ENCODE peak calls at places on chromosome 14, in four cellular contexts. Q is fibroblast of lung, Y is right atrium auricular region, P is suprapubic skin. K is an unnamed sample.

GRCh38 chr14:23401331-23401730 is 6.7 kb downstream of the MYH6 start:
- DNase-seq in Q (no peak), P (no peak), Y (no peak), K (no peak)

GRCh38 chr14:35287481-35288013 is 4.6 kb upstream of the PSMA6 start:
- DNase-seq in Q (no peak), P (no peak), Y (no peak), K (no peak)

GRCh38 chr14:34363733-34364134 is 98.3 kb downstream of the SPTSSA start:
- DNase-seq in P (no peak), Y (no peak), Q (no peak), K (no peak)

GRCh38 chr14:73771848-73772705 is 57.9 kb upstream of the PNMA1 start:
- DNase-seq in Y (no peak), Q (peak; percentile 59), P (no peak), K (no peak)

GRCh38 chr14:98189077-98189476 is 1082.9 kb downstream of the BCL11B start:
- DNase-seq in P (no peak), Q (no peak), Y (no peak), K (no peak)

GRCh38 chr14:94598816-94599655 is 13.2 kb upstream of the SERPINA3 start:
- DNase-seq in Y (peak; percentile 86), P (peak; percentile 84), Q (peak; percentile 98), K (peak; percentile 28)

GRCh38 chr14:101008196-101008595 is 104.7 kb upstream of the RTL1 start:
- DNase-seq in Q (no peak), P (peak; percentile 69), Y (no peak), K (no peak)

GRCh38 chr14:103749452-103749851 is 33.8 kb downstream of the ZFYVE21 start:
- DNase-seq in Q (no peak), P (no peak), Y (no peak), K (no peak)

GRCh38 chr14:32256606-32257005 is 53.5 kb upstream of the RNU6-8 start:
- DNase-seq in P (no peak), Q (peak; percentile 37), Y (no peak), K (no peak)

GRCh38 chr14:75125617-75126016 is 1.2 kb downstream of the NEK9 start:
- DNase-seq in Q (peak; percentile 74), Y (no peak), P (no peak), K (no peak)

GRCh38 chr14:29475641-29476040 is 452.0 kb downstream of the PRKD1 start:
- DNase-seq in P (no peak), Y (no peak), Q (no peak), K (no peak)

GRCh38 chr14:99802301-99803105 is 9.3 kb downstream of the EML1 start:
- DNase-seq in P (no peak), Q (peak; percentile 35), Y (no peak), K (no peak)

GRCh38 chr14:93103392-93104080 is 12.2 kb downstream of the ITPK1 start:
- DNase-seq in P (no peak), Y (no peak), Q (peak; percentile 20), K (no peak)

GRCh38 chr14:24369463-24369862 is 1.5 kb downstream of the NFATC4 start:
- DNase-seq in Q (no peak), P (no peak), Y (no peak), K (no peak)

GRCh38 chr14:70567791-70568190 is 32.7 kb downstream of the MED6 start:
- DNase-seq in Q (peak; percentile 28), P (no peak), Y (no peak), K (no peak)

GRCh38 chr14:74569826-74570591 is 42.0 kb downstream of the LTBP2 start:
- DNase-seq in P (no peak), Q (peak; percentile 76), Y (no peak), K (no peak)

GRCh38 chr14:95946867-95947266 is 70.2 kb downstream of the TUNAR start:
- DNase-seq in Q (no peak), P (no peak), Y (no peak), K (no peak)
- H3K27ac ChIP-seq in Q (no peak overlapping the region), P (no peak overlapping the region), Y (no peak overlapping the region), K (no peak overlapping the region)

GRCh38 chr14:77119852-77120251 is 21.7 kb downstream of the ZDHHC22 start:
- DNase-seq in Y (no peak), P (no peak), Q (no peak), K (no peak)
- H3K27ac ChIP-seq in Y (no peak overlapping the region), P (no peak overlapping the region), Q (no peak overlapping the region), K (peak overlapping the region; percentile 12)

GRCh38 chr14:72222046-72222445 is 289.8 kb downstream of the RGS6 start:
- DNase-seq in Y (no peak), Q (no peak), P (no peak), K (peak; percentile 4)
- H3K27ac ChIP-seq in Y (no peak overlapping the region), Q (no peak overlapping the region), P (no peak overlapping the region), K (no peak overlapping the region)

GRCh38 chr14:68514611-68515194 is 278.2 kb downstream of the ZFP36L1 start:
- DNase-seq in P (no peak), Q (no peak), Y (no peak), K (no peak)
- H3K27ac ChIP-seq in P (peak overlapping the region; percentile 78), Q (no peak overlapping the region), Y (no peak overlapping the region), K (no peak overlapping the region)

DNA sequence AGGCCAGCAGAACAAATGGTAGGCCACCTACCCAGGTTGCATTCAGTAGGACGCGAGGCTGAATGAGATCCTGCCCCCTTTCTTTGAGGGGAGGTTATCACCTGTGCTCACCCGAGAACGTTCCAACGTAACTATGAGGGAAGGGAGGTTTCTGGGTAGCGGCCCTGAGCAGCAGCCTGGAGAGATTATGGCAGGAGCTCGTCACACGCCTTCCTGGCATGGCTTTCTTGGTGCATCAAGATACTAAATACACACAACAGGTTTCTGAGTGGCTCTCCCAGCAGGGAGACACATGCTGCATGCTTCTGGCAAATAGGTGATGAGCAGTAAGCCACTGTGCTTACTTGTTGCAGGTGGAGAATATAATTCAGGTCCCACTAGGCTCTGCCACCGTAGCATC is 147.7 kb downstream of the CALM1 start:
- DNase-seq in P (no peak), Q (no peak), Y (no peak), K (no peak)
- H3K27ac ChIP-seq in P (no peak overlapping the region), Q (no peak overlapping the region), Y (peak overlapping the region; percentile 13), K (no peak overlapping the region)

DNA sequence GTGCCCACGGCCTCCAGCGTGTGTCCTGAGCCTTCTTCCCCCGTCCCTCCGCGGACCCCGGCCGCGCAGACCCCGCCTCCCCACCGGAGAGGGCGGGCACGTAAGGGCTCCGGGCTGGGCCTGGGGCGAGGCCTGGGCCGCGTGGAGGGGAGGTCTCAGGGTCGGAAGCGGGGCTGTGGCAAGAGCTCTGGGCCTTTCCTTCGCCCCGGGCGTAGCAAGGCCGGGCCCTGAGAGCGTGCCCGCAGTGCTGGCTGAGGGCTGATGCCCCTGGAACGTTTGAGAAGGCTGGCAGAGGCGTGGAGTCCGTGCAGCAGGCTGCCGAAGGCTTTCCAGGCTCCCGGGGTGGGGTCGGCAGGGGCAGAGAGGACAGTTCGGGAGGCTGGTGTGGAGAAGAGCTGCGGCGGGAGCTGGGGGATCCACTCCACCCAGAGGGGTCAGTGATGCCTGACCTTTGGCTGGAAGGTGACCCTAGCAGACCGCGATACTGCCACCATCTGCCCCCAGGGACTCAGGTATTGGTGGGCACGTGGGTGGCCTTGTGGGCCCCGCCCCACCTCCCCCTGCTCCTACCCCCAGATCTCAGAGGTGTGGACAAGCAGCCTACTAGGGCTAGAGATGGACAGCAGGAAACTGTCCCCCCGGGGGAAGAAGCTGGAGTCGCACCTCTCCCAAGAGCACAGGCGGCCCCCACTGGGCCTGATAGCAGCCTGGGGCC is 545 bp downstream of the TEX22 start:
- DNase-seq in Y (no peak), P (no peak), Q (no peak), K (no peak)
- H3K27ac ChIP-seq in Y (peak overlapping the region; percentile 92), P (peak overlapping the region; percentile 84), Q (peak overlapping the region; percentile 76), K (peak overlapping the region; percentile 85)

DNA sequence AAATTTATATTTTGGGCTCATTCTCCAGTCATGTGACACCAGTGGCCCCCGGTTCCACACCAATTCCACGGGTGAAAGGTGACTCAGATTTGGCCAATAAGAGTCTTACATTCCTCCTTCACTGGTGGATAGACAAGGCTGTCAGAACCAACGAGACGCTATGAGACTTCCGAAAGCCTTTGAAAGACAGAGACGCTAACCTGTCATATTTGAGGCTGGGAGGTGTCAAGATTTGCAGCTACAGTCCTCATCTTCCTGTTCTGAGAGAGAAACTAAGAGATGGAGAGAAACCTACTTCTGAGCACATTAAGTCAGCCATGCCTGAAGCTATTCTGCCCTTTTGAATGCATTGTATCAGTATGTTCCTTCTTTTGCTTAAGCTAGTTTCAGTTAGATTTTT is 171.2 kb downstream of the FLRT2 start:
- DNase-seq in P (no peak), Q (no peak), Y (no peak), K (no peak)
- H3K27ac ChIP-seq in P (no peak overlapping the region), Q (no peak overlapping the region), Y (no peak overlapping the region), K (no peak overlapping the region)

GRCh38 chr14:59276235-59276634 is 87.8 kb downstream of the DAAM1 start:
- DNase-seq in Y (no peak), P (no peak), Q (no peak), K (no peak)
- H3K27ac ChIP-seq in Y (peak overlapping the region; percentile 55), P (peak overlapping the region; percentile 74), Q (peak overlapping the region; percentile 31), K (no peak overlapping the region)

GRCh38 chr14:96863327-96863985 is 66.3 kb downstream of the VRK1 start:
- DNase-seq in Q (no peak), P (no peak), Y (no peak), K (no peak)
- H3K27ac ChIP-seq in Q (no peak overlapping the region), P (no peak overlapping the region), Y (no peak overlapping the region), K (no peak overlapping the region)

DNA sequence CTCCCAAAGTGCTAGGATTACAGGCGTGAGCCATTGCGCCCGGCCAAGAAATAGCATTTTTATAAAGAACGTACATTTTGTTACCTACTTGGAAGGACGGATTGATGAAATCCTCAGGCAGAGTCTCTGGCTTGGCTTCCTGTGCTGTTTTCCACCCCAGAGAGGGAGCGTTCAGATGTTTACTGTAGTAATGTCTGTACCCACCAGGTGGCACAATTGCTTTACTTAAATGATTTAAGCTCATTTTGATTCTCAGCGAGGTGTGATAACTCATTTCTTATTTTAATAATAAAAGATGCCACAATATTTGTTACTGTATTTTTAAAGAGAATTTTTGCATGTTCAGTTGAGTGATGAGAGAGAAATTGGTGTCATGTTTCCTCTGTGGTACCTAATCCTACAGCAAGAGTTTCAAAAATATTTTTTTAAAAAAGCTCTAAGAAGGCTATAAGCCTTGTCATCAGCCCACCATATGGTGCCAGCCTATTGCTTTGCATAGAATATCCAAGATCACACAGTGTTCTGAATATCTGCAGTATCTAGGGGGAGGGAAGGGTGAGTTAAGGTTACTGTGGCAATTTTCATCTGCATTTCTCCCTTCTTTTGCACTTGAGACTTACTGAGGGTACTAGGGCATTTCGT is 82.6 kb upstream of the TRAF3 start:
- DNase-seq in Y (peak; percentile 70), P (no peak), Q (peak; percentile 80), K (no peak)
- H3K27ac ChIP-seq in Y (no peak overlapping the region), P (no peak overlapping the region), Q (no peak overlapping the region), K (no peak overlapping the region)

K was measured in caudate nucleus.